ENCODE peak calls at places on chromosomes 3 and 15, in nine cellular contexts. N is nephron progenitor cell, M is SJSA1, C is heart left ventricle, J is choroid plexus epithelial cell, I is WTC11, O is A673, G is GM13976, S is mucosa of descending colon. U is an unnamed sample.

GRCh38 chr3:15050405-15051092 is 14.6 kb downstream of the MRPS25 start:
- DNase-seq in N (no peak), M (no peak), C (no peak), J (no peak), I (no peak), O (no peak), G (peak), S (no peak), U (no peak)

GRCh38 chr3:177050466-177051237 is 146.6 kb downstream of the TBL1XR1 start:
- DNase-seq in N (no peak), M (peak), C (no peak), J (peak), I (no peak), O (peak), G (no peak), S (no peak), U (no peak)

GRCh38 chr3:50356553-50356952 is 2.8 kb downstream of the TMEM115 start:
- DNase-seq in N (no peak), M (no peak), C (peak), J (no peak), I (no peak), O (no peak), G (no peak), S (peak), U (no peak)

GRCh38 chr3:174126990-174127758 is 729.6 kb downstream of the NLGN1 start:
- DNase-seq in N (no peak), M (no peak), C (no peak), J (no peak), I (no peak), O (no peak), G (no peak), S (no peak), U (no peak)

GRCh38 chr15:93027413-93027812 is 61.6 kb downstream of the RGMA start:
- DNase-seq in N (no peak), M (no peak), C (no peak), J (no peak), I (no peak), O (no peak), G (no peak), S (no peak), U (no peak)

GRCh38 chr3:189808246-189809007 is 177.2 kb downstream of the TP63 start:
- DNase-seq in N (no peak), M (no peak), C (no peak), J (no peak), I (no peak), O (no peak), G (no peak), S (peak), U (no peak)

GRCh38 chr3:182962162-182962561 is 18.2 kb downstream of the DCUN1D1 start:
- DNase-seq in N (no peak), M (no peak), C (no peak), J (peak), I (no peak), O (no peak), G (no peak), S (no peak), U (no peak)

GRCh38 chr3:174937488-174937887 is 78.4 kb downstream of the NAALADL2 start:
- DNase-seq in N (no peak), M (no peak), C (no peak), J (peak), I (no peak), O (no peak), G (no peak), S (no peak), U (no peak)

GRCh38 chr3:45008117-45008516 is 18.0 kb upstream of the CLEC3B start:
- DNase-seq in N (no peak), M (no peak), C (no peak), J (peak), I (no peak), O (no peak), G (no peak), S (no peak), U (no peak)

GRCh38 chr3:196968233-196969000 is at the start of gene PIGZ:
- DNase-seq in N (peak), M (no peak), C (peak), J (no peak), I (peak), O (peak), G (peak), S (no peak), U (no peak)

GRCh38 chr3:194941360-194941955 is 255.8 kb downstream of the FAM43A start:
- DNase-seq in N (no peak), M (no peak), C (no peak), J (no peak), I (no peak), O (no peak), G (no peak), S (no peak), U (no peak)

GRCh38 chr3:56282341-56282740 is 185.9 kb downstream of the ERC2 start:
- DNase-seq in N (no peak), M (peak), C (no peak), J (no peak), I (no peak), O (no peak), G (no peak), S (no peak), U (no peak)

GRCh38 chr15:65979316-65979715 is 110.0 kb downstream of the RAB11A start:
- DNase-seq in N (peak), M (no peak), C (peak), J (peak), I (no peak), O (no peak), G (peak), S (no peak), U (no peak)

GRCh38 chr3:55718475-55718874 is 231.4 kb upstream of the WNT5A start:
- DNase-seq in N (no peak), M (peak), C (no peak), J (peak), I (no peak), O (no peak), G (no peak), S (no peak), U (no peak)

GRCh38 chr15:72005483-72005882 is 112.5 kb downstream of the MYO9A start:
- DNase-seq in N (no peak), M (no peak), C (no peak), J (no peak), I (no peak), O (no peak), G (no peak), S (no peak), U (no peak)

GRCh38 chr3:112738366-112738765 is 97.4 kb upstream of the CCDC80 start:
- DNase-seq in N (no peak), M (no peak), C (no peak), J (peak), I (no peak), O (no peak), G (no peak), S (no peak), U (no peak)

GRCh38 chr15:61050844-61051569 is 178.1 kb downstream of the RORA start:
- DNase-seq in N (no peak), M (no peak), C (no peak), J (peak), I (no peak), O (no peak), G (no peak), S (no peak), U (no peak)

GRCh38 chr3:152718810-152719209 is 116.1 kb upstream of the P2RY1 start:
- DNase-seq in N (no peak), M (no peak), C (no peak), J (no peak), I (no peak), O (peak), G (no peak), S (no peak), U (no peak)

GRCh38 chr3:64687781-64688515 is at the start of gene ADAMTS9:
- DNase-seq in N (peak), M (peak), C (peak), J (peak), I (peak), O (peak), G (peak), S (peak), U (peak)

GRCh38 chr3:174308761-174309160 is 550.4 kb upstream of the NAALADL2 start:
- DNase-seq in N (no peak), M (no peak), C (no peak), J (no peak), I (no peak), O (no peak), G (no peak), S (no peak), U (no peak)

GRCh38 chr15:72288291-72288690 is 15.9 kb upstream of the PARP6 start:
- DNase-seq in N (peak), M (no peak), C (no peak), J (no peak), I (no peak), O (no peak), G (no peak), S (no peak), U (no peak)

GRCh38 chr15:38071211-38071972 is 137.0 kb downstream of the TMCO5A start:
- DNase-seq in N (no peak), M (no peak), C (no peak), J (no peak), I (no peak), O (no peak), G (no peak), S (no peak), U (no peak)

GRCh38 chr3:42556089-42556632 is 25.6 kb downstream of the SEC22C start:
- DNase-seq in N (no peak), M (no peak), C (no peak), J (no peak), I (no peak), O (no peak), G (no peak), S (no peak), U (no peak)

GRCh38 chr3:105938101-105938500 is 69.3 kb upstream of the CBLB start:
- DNase-seq in N (no peak), M (no peak), C (peak), J (peak), I (no peak), O (peak), G (no peak), S (no peak), U (no peak)

GRCh38 chr3:126911162-126912026 is 71.5 kb upstream of the PLXNA1 start:
- DNase-seq in N (no peak), M (peak), C (peak), J (peak), I (no peak), O (peak), G (peak), S (peak), U (peak)

GRCh38 chr3:47803478-47804025 is 614 bp downstream of the DHX30 start:
- DNase-seq in N (no peak), M (no peak), C (no peak), J (peak), I (no peak), O (no peak), G (no peak), S (no peak), U (no peak)

GRCh38 chr3:168249048-168249538 is 153.4 kb upstream of the GOLIM4 start:
- DNase-seq in N (no peak), M (peak), C (no peak), J (peak), I (no peak), O (peak), G (peak), S (no peak), U (no peak)

GRCh38 chr3:52184690-52185089 is 13.3 kb upstream of the ALAS1 start:
- DNase-seq in N (no peak), M (no peak), C (no peak), J (no peak), I (no peak), O (no peak), G (no peak), S (no peak), U (no peak)

GRCh38 chr3:191236635-191237034 is 37.6 kb downstream of the OSTN start:
- DNase-seq in N (no peak), M (peak), C (no peak), J (peak), I (no peak), O (no peak), G (no peak), S (no peak), U (no peak)

GRCh38 chr3:187748050-187748481 is 2.8 kb upstream of the BCL6 start:
- DNase-seq in N (peak), M (peak), C (peak), J (peak), I (peak), O (peak), G (peak), S (peak), U (peak)

GRCh38 chr15:64828985-64829384 is 3.5 kb upstream of the PIF1 start:
- DNase-seq in N (no peak), M (no peak), C (no peak), J (no peak), I (no peak), O (no peak), G (no peak), S (no peak), U (no peak)

GRCh38 chr15:97061392-97061791 is 730.9 kb downstream of the NR2F2 start:
- DNase-seq in N (no peak), M (no peak), C (no peak), J (no peak), I (no peak), O (no peak), G (no peak), S (no peak), U (no peak)

GRCh38 chr3:82410366-82410765 is 648.9 kb upstream of the GBE1 start:
- DNase-seq in N (no peak), M (no peak), C (no peak), J (no peak), I (peak), O (no peak), G (no peak), S (no peak), U (no peak)

GRCh38 chr15:90266485-90266884 is 1.0 kb downstream of the NGRN start:
- DNase-seq in N (no peak), M (no peak), C (no peak), J (peak), I (no peak), O (peak), G (no peak), S (no peak), U (no peak)

GRCh38 chr3:110149763-110150162 is 812.4 kb upstream of the DPPA4 start:
- DNase-seq in N (no peak), M (no peak), C (no peak), J (peak), I (no peak), O (no peak), G (no peak), S (no peak), U (no peak)

GRCh38 chr15:48580736-48581135 is 64.8 kb downstream of the FBN1 start:
- DNase-seq in N (no peak), M (no peak), C (no peak), J (no peak), I (no peak), O (no peak), G (no peak), S (no peak), U (no peak)

GRCh38 chr3:187994221-187995085 is 159.5 kb upstream of the LPP start:
- DNase-seq in N (no peak), M (no peak), C (no peak), J (peak), I (no peak), O (no peak), G (no peak), S (no peak), U (no peak)

GRCh38 chr3:10432156-10432845 is 73.1 kb downstream of the ATP2B2 start:
- DNase-seq in N (no peak), M (no peak), C (no peak), J (no peak), I (no peak), O (no peak), G (no peak), S (no peak), U (no peak)